ENCODE peak calls at places on chromosome 12, in six cellular contexts. N, V, D, M, H and W are unnamed samples.

GRCh38 chr12:121535150-121536057 is 45.4 kb downstream of the KDM2B start:
- DNase-seq in N (no peak), V (no peak), D (no peak), M (no peak), H (no peak), W (no peak)

GRCh38 chr12:50129297-50129696 is 17.3 kb downstream of the COX14 start:
- DNase-seq in N (no peak), V (no peak), D (no peak), M (no peak), H (no peak), W (no peak)

GRCh38 chr12:65208957-65209654 is 39.7 kb downstream of the LEMD3 start:
- DNase-seq in N (no peak), V (no peak), D (no peak), M (no peak), H (no peak), W (no peak)

GRCh38 chr12:88854260-88854659 is 274.0 kb upstream of the KITLG start:
- DNase-seq in N (no peak), V (no peak), D (peak; percentile 92), M (peak; percentile 8), H (no peak), W (no peak)

GRCh38 chr12:76879710-76880025 is 849 bp upstream of the CSRP2 start:
- DNase-seq in N (no peak), V (no peak), D (no peak), M (no peak), H (no peak), W (no peak)

GRCh38 chr12:27969011-27969900 is 3.3 kb downstream of the PTHLH start:
- DNase-seq in N (peak; percentile 18), V (no peak), D (peak; percentile 49), M (peak; percentile 37), H (no peak), W (no peak)

GRCh38 chr12:106235770-106236169 is 12.1 kb downstream of the CKAP4 start:
- DNase-seq in N (no peak), V (no peak), D (no peak), M (no peak), H (no peak), W (no peak)

GRCh38 chr12:122790393-122791075 is 16.2 kb downstream of the CCDC62 start:
- DNase-seq in N (no peak), V (no peak), D (peak; percentile 56), M (no peak), H (no peak), W (no peak)

GRCh38 chr12:14960548-14961465 is 594 bp downstream of the ARHGDIB start:
- DNase-seq in N (no peak), V (peak; percentile 77), D (peak; percentile 60), M (no peak), H (peak; percentile 39), W (peak; percentile 49)

GRCh38 chr12:106064622-106065021 is 74.1 kb downstream of the NUAK1 start:
- DNase-seq in N (no peak), V (no peak), D (no peak), M (no peak), H (no peak), W (no peak)

GRCh38 chr12:131950182-131950913 is 606 bp downstream of the EP400 start:
- DNase-seq in N (peak; percentile 35), V (no peak), D (no peak), M (no peak), H (no peak), W (no peak)

GRCh38 chr12:90979019-90979418 is 24.0 kb upstream of the CCER1 start:
- DNase-seq in N (no peak), V (no peak), D (no peak), M (no peak), H (no peak), W (no peak)

GRCh38 chr12:127272864-127273263 is 994.1 kb upstream of the TMEM132C start:
- DNase-seq in N (no peak), V (no peak), D (peak; percentile 99), M (no peak), H (no peak), W (no peak)

GRCh38 chr12:83979785-83980184 is 932.8 kb downstream of the SLC6A15 start:
- DNase-seq in N (no peak), V (no peak), D (no peak), M (no peak), H (no peak), W (no peak)

GRCh38 chr12:121767525-121768016 is 25.9 kb downstream of the RHOF start:
- DNase-seq in N (no peak), V (no peak), D (peak; percentile 88), M (no peak), H (no peak), W (no peak)

GRCh38 chr12:106282457-106283097 is 20.0 kb upstream of the TCP11L2 start:
- DNase-seq in N (peak; percentile 66), V (peak; percentile 48), D (peak; percentile 31), M (peak; percentile 62), H (no peak), W (peak; percentile 55)

GRCh38 chr12:118404876-118405521 is 28.6 kb downstream of the SUDS3 start:
- DNase-seq in N (peak; percentile 71), V (peak; percentile 18), D (peak; percentile 47), M (peak; percentile 41), H (peak; percentile 2), W (peak; percentile 26)

GRCh38 chr12:51601241-51601640 is 10.2 kb downstream of the SCN8A start:
- DNase-seq in N (no peak), V (no peak), D (no peak), M (no peak), H (no peak), W (no peak)

GRCh38 chr12:88360349-88360748 is 218.2 kb downstream of the TMTC3 start:
- DNase-seq in N (no peak), V (no peak), D (no peak), M (no peak), H (no peak), W (no peak)

GRCh38 chr12:118685983-118686607 is 295.2 kb upstream of the SRRM4 start:
- DNase-seq in N (no peak), V (no peak), D (no peak), M (no peak), H (no peak), W (no peak)

GRCh38 chr12:76340680-76341435 is 7.4 kb downstream of the BBS10 start:
- DNase-seq in N (no peak), V (no peak), D (no peak), M (no peak), H (no peak), W (no peak)

GRCh38 chr12:53696655-53697321 is 20.9 kb upstream of the ATP5MC2 start:
- DNase-seq in N (no peak), V (no peak), D (no peak), M (no peak), H (no peak), W (no peak)
- H3K4me3 ChIP-seq in N (no peak overlapping the region), V (no peak overlapping the region), D (peak overlapping the region; percentile 30), M (no peak overlapping the region), H (no peak overlapping the region), W (no peak overlapping the region)

GRCh38 chr12:13206560-13206897 is 10.0 kb downstream of the EMP1 start:
- DNase-seq in N (no peak), V (no peak), D (no peak), M (no peak), H (no peak), W (no peak)
- H3K27ac ChIP-seq in N (no peak overlapping the region), V (no peak overlapping the region), D (peak overlapping the region; percentile 89), M (peak overlapping the region; percentile 76), H (no peak overlapping the region), W (no peak overlapping the region)

GRCh38 chr12:46557539-46558373 is 185.2 kb upstream of the SLC38A2 start:
- DNase-seq in N (no peak), V (no peak), D (peak; percentile 25), M (no peak), H (no peak), W (no peak)
- H3K4me1 ChIP-seq in N (peaks cover 10% of the 10 kb centered on the region), V (no peaks in the 10 kb centered on the region), D (peaks cover 18% of the 10 kb centered on the region), M (peaks cover 68% of the 10 kb centered on the region), H (no peaks in the 10 kb centered on the region), W (no peaks in the 10 kb centered on the region)

GRCh38 chr12:53048033-53048779 is 1.7 kb upstream of the TNS2 start:
- DNase-seq in N (peak; percentile 81), V (no peak), D (no peak), M (peak; percentile 55), H (no peak), W (no peak)
- H3K4me3 ChIP-seq in N (no peak overlapping the region), V (no peak overlapping the region), D (peak overlapping the region; percentile 90), M (peak overlapping the region; percentile 54), H (peak overlapping the region; percentile 13), W (no peak overlapping the region)

GRCh38 chr12:68349921-68350606 is 17.9 kb upstream of the MDM1 start:
- DNase-seq in N (no peak), V (no peak), D (no peak), M (no peak), H (no peak), W (no peak)

GRCh38 chr12:68349083-68349700 is 17.0 kb upstream of the MDM1 start:
- DNase-seq in N (no peak), V (no peak), D (peak; percentile 60), M (no peak), H (no peak), W (no peak)

GRCh38 chr12:68350753-68351152 is 18.6 kb upstream of the MDM1 start:
- DNase-seq in N (no peak), V (no peak), D (peak; percentile 75), M (no peak), H (no peak), W (no peak)

GRCh38 chr12:68345763-68346162 is 13.6 kb upstream of the MDM1 start:
- DNase-seq in N (no peak), V (no peak), D (no peak), M (no peak), H (no peak), W (no peak)

GRCh38 chr12:68348419-68348818 is 16.3 kb upstream of the MDM1 start:
- DNase-seq in N (no peak), V (no peak), D (no peak), M (no peak), H (no peak), W (no peak)
- H3K27ac ChIP-seq in N (no peak overlapping the region), V (no peak overlapping the region), D (no peak overlapping the region), M (no peak overlapping the region), H (no peak overlapping the region), W (no peak overlapping the region)

GRCh38 chr12:3202734-3203446 is 125.7 kb downstream of the TSPAN9 start:
- DNase-seq in N (peak; percentile 54), V (peak; percentile 17), D (no peak), M (peak; percentile 84), H (no peak), W (peak; percentile 16)
- H3K4me1 ChIP-seq in N (peaks cover 49% of the 10 kb centered on the region), V (no peaks in the 10 kb centered on the region), D (peaks cover 2% of the 10 kb centered on the region), M (peaks cover 4% of the 10 kb centered on the region), H (peaks cover 5% of the 10 kb centered on the region), W (no peaks in the 10 kb centered on the region)

DNA sequence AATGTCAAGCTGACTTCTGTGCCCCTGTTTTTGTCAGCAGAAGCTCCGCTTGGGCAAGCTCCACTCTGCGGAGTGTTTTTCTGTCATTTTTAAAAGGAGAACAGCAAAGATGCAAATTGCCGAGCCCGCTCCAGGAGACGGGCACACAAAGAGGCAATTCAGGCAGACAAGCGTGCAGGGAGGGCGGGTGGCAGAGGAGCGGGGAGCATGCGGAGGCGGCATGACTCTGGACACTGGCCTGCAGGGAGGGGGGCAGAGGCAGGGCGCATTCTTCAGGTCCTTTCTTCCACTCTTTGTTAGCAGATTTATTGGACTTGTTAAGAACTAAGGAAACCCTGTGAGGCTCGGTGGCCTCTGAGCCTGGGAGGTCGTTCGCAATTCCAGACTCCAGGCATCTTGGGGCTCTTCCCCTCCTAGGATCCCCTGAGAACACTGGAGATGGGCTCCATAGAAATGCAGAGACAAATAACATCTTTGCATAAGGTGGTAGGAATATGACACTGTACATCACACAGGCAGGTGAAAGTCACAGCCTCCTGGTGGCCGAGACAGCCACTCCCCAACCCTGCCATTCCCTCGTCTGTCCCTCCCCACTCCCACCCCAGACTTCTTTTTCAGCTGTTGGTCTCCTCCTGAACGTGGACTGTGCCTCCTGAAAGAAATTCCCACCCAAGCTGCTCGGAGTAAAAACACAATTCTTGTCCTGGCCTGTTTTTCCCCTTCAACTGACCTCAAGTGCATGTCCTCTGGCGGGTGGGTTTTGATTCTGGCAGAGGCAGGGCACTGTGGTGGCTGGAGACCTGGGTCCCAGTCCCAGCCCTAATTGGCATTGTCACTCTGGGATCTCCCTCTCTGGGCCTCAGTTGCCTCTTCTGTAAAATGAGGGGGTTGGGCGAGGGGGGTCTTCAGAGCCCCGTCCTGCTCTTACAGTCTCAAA is 187.1 kb upstream of the RMST start:
- DNase-seq in N (peak; percentile 15), V (no peak), D (peak; percentile 10), M (no peak), H (no peak), W (no peak)
- H3K4me3 ChIP-seq in N (no peak overlapping the region), V (no peak overlapping the region), D (no peak overlapping the region), M (no peak overlapping the region), H (no peak overlapping the region), W (no peak overlapping the region)